ENCODE peak calls at places on chromosomes 16 and 17, in five cellular contexts. O, A, P, I and E are unnamed samples.

GRCh38 chr17:63191610-63192009 is 225.6 kb downstream of the TANC2 start:
- DNase-seq in O (peak; percentile 69), A (no peak), P (no peak), I (no peak), E (no peak)

GRCh38 chr17:60160829-60161501 is 11.2 kb downstream of the CA4 start:
- DNase-seq in O (no peak), A (no peak), P (no peak), I (no peak), E (peak; percentile 58)

GRCh38 chr17:83082435-83082834 is 3.0 kb downstream of the METRNL start:
- DNase-seq in O (no peak), A (no peak), P (no peak), I (no peak), E (no peak)

GRCh38 chr16:73125860-73126259 is 77.9 kb upstream of the ZFHX3 start:
- DNase-seq in O (no peak), A (no peak), P (no peak), I (no peak), E (no peak)

GRCh38 chr16:69711115-69711740 is 15.1 kb downstream of the NQO1 start:
- DNase-seq in O (no peak), A (no peak), P (no peak), I (no peak), E (no peak)

GRCh38 chr16:65489531-65490023 is 367.7 kb upstream of the CDH11 start:
- DNase-seq in O (no peak), A (no peak), P (no peak), I (no peak), E (no peak)

GRCh38 chr17:35214192-35214591 is 20.0 kb upstream of the SLC35G3 start:
- DNase-seq in O (no peak), A (no peak), P (no peak), I (peak; percentile 48), E (no peak)

GRCh38 chr17:42067371-42068180 is 17.2 kb upstream of the C17orf113 start:
- DNase-seq in O (peak; percentile 85), A (peak; percentile 81), P (peak; percentile 69), I (peak; percentile 63), E (peak; percentile 88)

GRCh38 chr17:6498798-6499540 is 54.7 kb downstream of the PIMREG start:
- DNase-seq in O (no peak), A (peak; percentile 54), P (no peak), I (no peak), E (no peak)

GRCh38 chr17:17752822-17753448 is 71.7 kb downstream of the RAI1 start:
- DNase-seq in O (no peak), A (no peak), P (peak; percentile 9), I (no peak), E (no peak)

GRCh38 chr16:56337131-56337857 is 88.1 kb downstream of the AMFR start:
- DNase-seq in O (peak; percentile 15), A (no peak), P (no peak), I (no peak), E (no peak)

GRCh38 chr16:3256876-3257465 is 538 bp upstream of the MEFV start:
- DNase-seq in O (no peak), A (no peak), P (no peak), I (no peak), E (peak; percentile 54)

GRCh38 chr16:3129137-3130131 is 5.4 kb upstream of the ZNF213 start:
- DNase-seq in O (peak; percentile 86), A (peak; percentile 85), P (peak; percentile 63), I (peak; percentile 84), E (peak; percentile 86)

GRCh38 chr17:40331743-40332641 is 23.0 kb downstream of the RARA start:
- DNase-seq in O (peak; percentile 98), A (peak; percentile 96), P (no peak), I (no peak), E (peak; percentile 95)

GRCh38 chr17:39400547-39401411 is 647 bp downstream of the FBXL20 start:
- DNase-seq in O (no peak), A (no peak), P (no peak), I (peak; percentile 4), E (peak; percentile 81)

GRCh38 chr17:48051706-48052486 is 3.7 kb downstream of the NFE2L1 start:
- DNase-seq in O (peak; percentile 84), A (peak; percentile 82), P (no peak), I (no peak), E (peak; percentile 78)

GRCh38 chr17:42894283-42895184 is 6.1 kb upstream of the G6PC1 start:
- DNase-seq in O (no peak), A (no peak), P (no peak), I (no peak), E (peak; percentile 30)

GRCh38 chr16:1466968-1467521 is 7.8 kb downstream of the CLCN7 start:
- DNase-seq in O (peak; percentile 57), A (no peak), P (no peak), I (no peak), E (no peak)

GRCh38 chr17:43736389-43736788 is 22.2 kb downstream of the SOST start:
- DNase-seq in O (no peak), A (no peak), P (no peak), I (no peak), E (no peak)

GRCh38 chr16:11047939-11048500 is 103.7 kb downstream of the CLEC16A start:
- DNase-seq in O (no peak), A (no peak), P (no peak), I (no peak), E (no peak)

GRCh38 chr17:9242497-9242881 is 221.2 kb downstream of the NTN1 start:
- DNase-seq in O (peak; percentile 75), A (no peak), P (no peak), I (no peak), E (no peak)

GRCh38 chr17:39461911-39462641 is 790 bp downstream of the CDK12 start:
- DNase-seq in O (no peak), A (peak; percentile 77), P (no peak), I (no peak), E (peak; percentile 74)

GRCh38 chr17:81092518-81093095 is 57.7 kb downstream of the BAIAP2 start:
- DNase-seq in O (no peak), A (no peak), P (no peak), I (no peak), E (no peak)

GRCh38 chr17:40528692-40529417 is 27.4 kb upstream of the TNS4 start:
- DNase-seq in O (no peak), A (peak; percentile 5), P (no peak), I (peak; percentile 39), E (no peak)

GRCh38 chr17:6323626-6324356 is 111.1 kb downstream of the AIPL1 start:
- DNase-seq in O (no peak), A (no peak), P (no peak), I (no peak), E (no peak)

GRCh38 chr17:37230633-37231032 is 145.2 kb upstream of the C17orf78 start:
- DNase-seq in O (no peak), A (no peak), P (no peak), I (no peak), E (no peak)

GRCh38 chr17:60231691-60232090 is 81.9 kb downstream of the CA4 start:
- DNase-seq in O (no peak), A (no peak), P (no peak), I (no peak), E (no peak)

GRCh38 chr17:2883544-2884203 is 87.4 kb downstream of the RAP1GAP2 start:
- DNase-seq in O (peak; percentile 60), A (no peak), P (no peak), I (no peak), E (no peak)